ENCODE peak calls at places on chromosomes 16 and 17, in eight cellular contexts. W is stimulated activated CD4-positive, alpha-beta T cell treated with anti-CD3 and anti-CD28 coated beads, Interleukin-1b, Interleukin-23, amount 100 ng/mL, for 1 hour; L is midbrain; J is RWPE1; B is central memory CD8-positive, alpha-beta T cell; D is NCI-H1694; X is HT-29; A is GM03348. K is an unnamed sample.

GRCh38 chr16:2507679-2508064 is 6.1 kb upstream of the ATP6V0C start:
- DNase-seq in W (no peak), L (no peak), J (no peak), B (no peak), D (no peak), X (no peak), A (no peak), K (no peak)

GRCh38 chr17:75475144-75475835 is 18.9 kb downstream of the TMEM94 start:
- DNase-seq in W (no peak), L (peak), J (no peak), B (no peak), D (no peak), X (no peak), A (no peak), K (peak)

GRCh38 chr17:32323784-32324590 is 18.0 kb downstream of the C17orf75 start:
- DNase-seq in W (no peak), L (peak), J (peak), B (no peak), D (no peak), X (no peak), A (peak), K (peak)

GRCh38 chr16:84729716-84730320 is 30.0 kb downstream of the USP10 start:
- DNase-seq in W (no peak), L (no peak), J (no peak), B (no peak), D (no peak), X (no peak), A (no peak), K (no peak)

GRCh38 chr16:31477220-31478216 is 5.4 kb upstream of the SLC5A2 start:
- DNase-seq in W (no peak), L (no peak), J (no peak), B (no peak), D (no peak), X (peak), A (no peak), K (no peak)

GRCh38 chr16:56477096-56477878 is 25.9 kb downstream of the OGFOD1 start:
- DNase-seq in W (no peak), L (no peak), J (peak), B (no peak), D (no peak), X (no peak), A (peak), K (peak)

GRCh38 chr16:71428883-71429282 is 13.0 kb downstream of the TLE7 start:
- DNase-seq in W (no peak), L (no peak), J (no peak), B (no peak), D (no peak), X (no peak), A (no peak), K (peak)

GRCh38 chr17:29210879-29211278 is 30.7 kb upstream of the MYO18A start:
- DNase-seq in W (no peak), L (no peak), J (no peak), B (no peak), D (no peak), X (no peak), A (peak), K (no peak)

GRCh38 chr17:6496636-6497441 is 52.6 kb downstream of the PIMREG start:
- DNase-seq in W (no peak), L (no peak), J (no peak), B (no peak), D (peak), X (no peak), A (no peak), K (no peak)

GRCh38 chr17:77963441-77963840 is 4.9 kb downstream of the TNRC6C start:
- DNase-seq in W (no peak), L (peak), J (no peak), B (no peak), D (peak), X (no peak), A (peak), K (peak)

GRCh38 chr17:73420897-73421296 is 109.1 kb upstream of the CDC42EP4 start:
- DNase-seq in W (no peak), L (no peak), J (peak), B (no peak), D (peak), X (peak), A (peak), K (peak)

GRCh38 chr17:39799395-39799794 is 61.7 kb downstream of the GRB7 start:
- DNase-seq in W (no peak), L (no peak), J (no peak), B (no peak), D (no peak), X (no peak), A (no peak), K (no peak)

GRCh38 chr16:16120382-16121184 is 102.7 kb downstream of the ABCC6 start:
- DNase-seq in W (no peak), L (peak), J (no peak), B (no peak), D (peak), X (peak), A (no peak), K (peak)

GRCh38 chr17:46072998-46073397 is 73.9 kb downstream of the STH start:
- DNase-seq in W (no peak), L (no peak), J (peak), B (no peak), D (no peak), X (no peak), A (peak), K (peak)

GRCh38 chr16:67967956-67968439 is 439 bp downstream of the SLC12A4 start:
- DNase-seq in W (no peak), L (no peak), J (no peak), B (no peak), D (no peak), X (no peak), A (peak), K (no peak)

GRCh38 chr17:76152580-76152979 is 11.5 kb upstream of the FOXJ1 start:
- DNase-seq in W (no peak), L (no peak), J (no peak), B (no peak), D (no peak), X (no peak), A (no peak), K (no peak)

GRCh38 chr17:78325076-78325712 is 34.7 kb downstream of the SOCS3 start:
- DNase-seq in W (no peak), L (no peak), J (no peak), B (no peak), D (no peak), X (no peak), A (peak), K (peak)

K was measured in brain microvascular endothelial cell.